ENCODE peak calls at places on chromosomes 12 and 14, in six cellular contexts. V, G, T, F, I and Y are unnamed samples.

GRCh38 chr14:23559010-23559920 is 3.2 kb downstream of the THTPA start:
- DNase-seq in V (peak), G (peak), T (no peak), F (peak), I (peak), Y (no peak)

GRCh38 chr12:104415308-104415980 is 41.3 kb upstream of the CHST11 start:
- DNase-seq in V (no peak), G (no peak), T (no peak), F (no peak), I (no peak), Y (no peak)

GRCh38 chr12:84920331-84920730 is 7.7 kb upstream of the SLC6A15 start:
- DNase-seq in V (no peak), G (no peak), T (peak), F (peak), I (no peak), Y (no peak)

GRCh38 chr14:106530423-106531107 is 1004.2 kb downstream of the TMEM121 start:
- DNase-seq in V (peak), G (peak), T (no peak), F (no peak), I (no peak), Y (no peak)

GRCh38 chr12:119544780-119545625 is 48.6 kb upstream of the TMEM233 start:
- DNase-seq in V (peak), G (peak), T (peak), F (peak), I (peak), Y (peak)

GRCh38 chr14:23555533-23555881 is 564 bp upstream of the THTPA start:
- DNase-seq in V (no peak), G (no peak), T (no peak), F (no peak), I (no peak), Y (no peak)

GRCh38 chr12:124542021-124542941 is 25.1 kb downstream of the NCOR2 start:
- DNase-seq in V (no peak), G (no peak), T (no peak), F (peak), I (no peak), Y (no peak)

GRCh38 chr12:108495054-108495453 is 20.0 kb upstream of the FICD start:
- DNase-seq in V (peak), G (peak), T (no peak), F (peak), I (no peak), Y (peak)

GRCh38 chr12:128853321-128854197 is at the start of gene GLT1D1:
- DNase-seq in V (no peak), G (no peak), T (no peak), F (no peak), I (peak), Y (no peak)

GRCh38 chr14:28375295-28375694 is 391.3 kb upstream of the FOXG1 start:
- DNase-seq in V (peak), G (no peak), T (peak), F (no peak), I (peak), Y (no peak)

GRCh38 chr12:92759634-92760268 is 57.0 kb downstream of the PLEKHG7 start:
- DNase-seq in V (no peak), G (no peak), T (peak), F (peak), I (peak), Y (peak)

GRCh38 chr12:133057446-133057845 is 20.1 kb downstream of the ZNF84 start:
- DNase-seq in V (no peak), G (no peak), T (peak), F (peak), I (no peak), Y (no peak)

GRCh38 chr14:95440951-95441350 is 75.5 kb downstream of the SYNE3 start:
- DNase-seq in V (no peak), G (no peak), T (no peak), F (peak), I (no peak), Y (no peak)

GRCh38 chr12:40691913-40692616 is at the start of gene CNTN1:
- DNase-seq in V (peak), G (no peak), T (peak), F (peak), I (peak), Y (peak)

GRCh38 chr12:66049538-66050282 is 80.8 kb downstream of the LLPH start:
- DNase-seq in V (no peak), G (peak), T (no peak), F (no peak), I (no peak), Y (no peak)

GRCh38 chr14:90453401-90453951 is 56.6 kb downstream of the CALM1 start:
- DNase-seq in V (no peak), G (no peak), T (peak), F (peak), I (peak), Y (no peak)

GRCh38 chr12:74963867-74964331 is 245.7 kb downstream of the KCNC2 start:
- DNase-seq in V (no peak), G (peak), T (no peak), F (no peak), I (peak), Y (no peak)

GRCh38 chr12:125192690-125193221 is 127.5 kb downstream of the AACS start:
- DNase-seq in V (no peak), G (no peak), T (no peak), F (no peak), I (no peak), Y (no peak)

GRCh38 chr12:6927999-6928702 is 392 bp downstream of the ATN1 start:
- DNase-seq in V (no peak), G (no peak), T (no peak), F (peak), I (peak), Y (no peak)

GRCh38 chr12:67019070-67019469 is 250.1 kb upstream of the CAND1 start:
- DNase-seq in V (no peak), G (no peak), T (peak), F (no peak), I (no peak), Y (no peak)

DNA sequence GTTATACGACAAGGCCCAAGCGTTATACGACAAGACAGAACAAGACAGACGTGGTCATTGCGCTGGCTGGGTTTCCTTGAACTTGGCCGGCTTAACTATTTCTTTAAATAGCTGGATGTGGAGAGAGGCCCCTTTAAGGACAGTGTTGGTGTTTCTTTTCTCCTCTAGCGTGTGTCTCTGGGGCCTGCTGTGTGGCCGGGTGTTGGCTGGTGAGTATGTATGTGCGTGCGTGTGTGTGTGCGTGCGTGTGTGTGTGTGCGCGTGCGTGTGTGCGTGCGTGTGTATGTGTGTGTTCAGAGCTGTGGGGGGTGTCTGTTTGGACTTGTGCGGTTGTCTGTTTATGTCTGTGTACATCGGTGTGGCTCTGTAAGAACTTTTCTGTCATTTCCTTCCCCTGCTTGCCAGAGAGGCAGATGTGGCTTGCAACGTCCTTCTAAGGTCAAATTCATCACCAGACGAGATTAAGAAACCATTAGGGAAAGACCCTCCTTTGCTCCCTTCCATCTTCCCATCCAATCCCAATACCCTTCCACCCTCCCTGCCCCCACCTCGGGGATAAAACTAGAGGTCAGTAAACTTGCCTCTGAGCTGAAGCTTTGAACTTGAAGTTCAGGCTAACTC is 78.6 kb upstream of the TBX3 start:
- DNase-seq in V (no peak), G (no peak), T (no peak), F (no peak), I (no peak), Y (no peak)
- TF ChIP-seq EZH2 in V (no peak), G (no peak), T (no peak), F (no peak), I (no peak), Y (no peak)

GRCh38 chr14:59819446-59820088 is 51.0 kb downstream of the RTN1 start:
- DNase-seq in V (no peak), G (no peak), T (no peak), F (no peak), I (no peak), Y (no peak)

GRCh38 chr14:59826150-59826549 is 44.4 kb downstream of the RTN1 start:
- DNase-seq in V (no peak), G (no peak), T (no peak), F (no peak), I (no peak), Y (no peak)

DNA sequence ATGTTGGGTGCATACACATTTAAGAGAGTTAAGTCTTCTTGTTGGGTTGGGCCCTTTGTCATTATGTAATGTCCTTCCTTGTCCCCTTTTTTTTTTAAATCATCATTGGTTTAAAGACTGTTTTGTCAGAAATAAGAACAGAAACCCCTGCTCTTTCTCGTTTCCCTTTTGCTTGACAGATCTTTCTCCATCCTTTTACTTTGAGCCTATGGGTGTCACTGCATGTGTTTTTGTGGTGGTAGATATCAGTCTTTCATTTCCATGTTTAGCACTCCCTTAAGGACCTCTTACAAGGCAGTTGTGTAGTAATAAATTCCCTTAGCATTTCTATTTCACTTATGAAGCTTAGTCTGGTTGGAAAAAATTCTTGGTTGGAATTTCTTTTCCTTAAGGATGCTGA is 47.4 kb downstream of the RTN1 start:
- DNase-seq in V (no peak), G (no peak), T (no peak), F (no peak), I (no peak), Y (no peak)
- TF ChIP-seq EZH2 in V (no peak), G (no peak), T (no peak), F (no peak), I (no peak), Y (no peak)

DNA sequence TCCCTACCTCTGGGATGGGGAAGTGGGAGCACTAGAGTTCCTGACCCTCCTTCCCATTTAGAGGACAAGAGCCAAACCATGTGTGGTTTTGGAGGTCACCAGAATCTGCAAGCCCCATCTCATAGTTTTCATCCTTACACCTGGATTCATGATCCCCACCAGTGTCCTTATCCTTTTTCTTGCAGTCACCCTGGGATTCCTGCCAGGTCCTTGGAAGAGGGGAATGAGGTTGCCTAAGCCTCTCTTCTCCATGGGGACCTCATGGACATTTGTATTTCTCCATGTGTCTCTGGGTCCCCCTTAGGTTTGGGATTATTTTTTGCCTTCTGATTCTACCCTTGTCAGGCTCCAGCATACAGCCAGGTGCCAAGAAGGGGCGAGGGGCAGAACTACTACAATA is 1.5 kb upstream of the WNT10B start:
- DNase-seq in V (no peak), G (no peak), T (no peak), F (no peak), I (no peak), Y (no peak)
- TF ChIP-seq EZH2 in V (no peak), G (no peak), T (no peak), F (no peak), I (no peak), Y (no peak)

GRCh38 chr12:53744730-53745129 is 7.0 kb downstream of the CISTR start:
- DNase-seq in V (no peak), G (no peak), T (no peak), F (no peak), I (no peak), Y (no peak)
- TF ChIP-seq EZH2 in V (no peak), G (no peak), T (no peak), F (no peak), I (no peak), Y (no peak)

DNA sequence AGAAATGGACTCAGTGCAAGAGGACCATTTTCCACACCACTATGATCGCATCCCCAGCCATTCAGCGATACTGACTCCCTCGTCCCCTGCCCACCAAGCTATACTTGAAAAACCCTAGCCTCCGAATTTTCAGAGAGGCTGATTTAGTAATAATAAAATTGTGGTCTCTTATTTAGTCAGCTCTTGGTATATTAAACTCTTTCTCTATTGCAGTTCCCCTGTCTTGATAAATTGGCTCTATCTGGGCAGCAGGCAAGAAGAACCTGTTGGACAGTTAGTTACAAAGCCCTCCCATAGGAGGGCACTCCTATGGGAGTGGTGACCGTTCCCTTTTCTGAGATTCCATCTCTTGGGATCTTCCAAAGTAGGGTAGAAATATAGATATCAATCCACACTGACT is 33.6 kb downstream of the NFKBIA start:
- DNase-seq in V (no peak), G (no peak), T (no peak), F (no peak), I (no peak), Y (no peak)
- TF ChIP-seq EZH2 in V (no peak), G (no peak), T (no peak), F (no peak), I (no peak), Y (no peak)

GRCh38 chr14:53964249-53964648 is 7.6 kb upstream of the BMP4 start:
- DNase-seq in V (no peak), G (no peak), T (peak), F (no peak), I (peak), Y (no peak)

GRCh38 chr14:53962954-53963490 is 6.4 kb upstream of the BMP4 start:
- DNase-seq in V (no peak), G (no peak), T (no peak), F (no peak), I (peak), Y (no peak)

GRCh38 chr14:53968756-53969155 is 12.1 kb upstream of the BMP4 start:
- DNase-seq in V (peak), G (no peak), T (no peak), F (no peak), I (no peak), Y (no peak)

GRCh38 chr14:53967606-53968005 is 11.0 kb upstream of the BMP4 start:
- DNase-seq in V (no peak), G (no peak), T (no peak), F (no peak), I (no peak), Y (no peak)

DNA sequence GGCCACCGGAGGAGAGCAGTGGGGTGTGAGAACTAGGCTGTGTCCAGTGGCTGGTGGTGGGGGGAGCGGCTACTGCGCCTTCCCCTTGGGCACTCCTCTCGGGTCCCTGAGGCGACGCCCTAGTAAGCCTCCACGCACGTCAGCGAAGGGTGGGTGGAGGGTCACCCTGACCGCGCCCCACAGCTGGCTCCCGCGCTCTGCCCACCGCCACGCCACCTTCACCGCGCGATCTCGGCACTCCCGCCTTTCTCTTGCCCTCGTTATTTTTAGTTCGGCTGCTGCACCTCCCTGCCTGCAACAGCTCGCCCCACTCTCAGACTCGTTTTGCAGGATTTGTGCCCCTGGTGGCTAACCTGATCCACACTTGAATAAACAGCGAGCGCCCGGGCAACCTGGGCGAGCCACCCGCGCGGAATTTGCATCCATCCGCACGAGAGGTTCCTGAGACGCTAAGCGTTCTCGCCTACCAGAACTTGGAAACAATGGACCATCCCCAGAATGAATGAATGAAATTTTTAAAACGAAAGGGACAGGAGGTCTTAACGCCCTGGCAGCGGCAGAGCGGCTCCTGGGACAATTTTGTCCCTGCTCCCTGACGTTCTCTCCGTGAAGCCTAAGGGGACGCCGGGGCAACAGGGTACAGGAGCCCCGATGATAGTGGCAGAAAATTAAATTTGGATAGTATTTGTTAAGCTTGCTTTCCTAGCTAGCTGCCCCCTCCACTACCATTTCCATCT is 7.0 kb upstream of the BMP4 start:
- DNase-seq in V (no peak), G (no peak), T (peak), F (no peak), I (peak), Y (no peak)
- TF ChIP-seq EZH2 in V (no peak), G (no peak), T (peak), F (no peak), I (no peak), Y (no peak)

GRCh38 chr12:5434647-5434968 is 2.7 kb downstream of the NTF3 start:
- DNase-seq in V (no peak), G (no peak), T (no peak), F (no peak), I (no peak), Y (no peak)

GRCh38 chr12:5435161-5435560 is 3.3 kb downstream of the NTF3 start:
- DNase-seq in V (no peak), G (no peak), T (no peak), F (no peak), I (no peak), Y (no peak)

GRCh38 chr12:5432011-5432400 is at the start of gene NTF3:
- DNase-seq in V (no peak), G (no peak), T (peak), F (peak), I (peak), Y (no peak)

GRCh38 chr12:5433840-5434646 is 2.1 kb downstream of the NTF3 start:
- DNase-seq in V (no peak), G (no peak), T (no peak), F (no peak), I (no peak), Y (no peak)

GRCh38 chr12:5433081-5433839 is 1.4 kb downstream of the NTF3 start:
- DNase-seq in V (no peak), G (no peak), T (no peak), F (peak), I (peak), Y (no peak)
- TF ChIP-seq EZH2 in V (no peak), G (no peak), T (peak), F (peak), I (no peak), Y (no peak)

GRCh38 chr12:130160306-130160705 is 2.0 kb upstream of the FZD10 start:
- DNase-seq in V (no peak), G (no peak), T (no peak), F (no peak), I (no peak), Y (no peak)

GRCh38 chr12:130162267-130162666 is at the start of gene FZD10:
- DNase-seq in V (no peak), G (no peak), T (no peak), F (peak), I (peak), Y (no peak)

GRCh38 chr12:130161261-130162231 is 718 bp upstream of the FZD10 start:
- DNase-seq in V (no peak), G (no peak), T (peak), F (peak), I (peak), Y (no peak)

GRCh38 chr12:130158775-130159100 is 3.5 kb upstream of the FZD10 start:
- DNase-seq in V (no peak), G (no peak), T (no peak), F (no peak), I (no peak), Y (no peak)

GRCh38 chr12:130160711-130161231 is 1.5 kb upstream of the FZD10 start:
- DNase-seq in V (no peak), G (no peak), T (no peak), F (no peak), I (no peak), Y (no peak)
- TF ChIP-seq EZH2 in V (no peak), G (no peak), T (peak), F (no peak), I (peak), Y (no peak)

GRCh38 chr14:51165415-51165814 is 70.5 kb upstream of the TRIM9 start:
- DNase-seq in V (no peak), G (no peak), T (peak), F (peak), I (no peak), Y (no peak)
- TF ChIP-seq EZH2 in V (no peak), G (no peak), T (no peak), F (no peak), I (no peak), Y (no peak)

GRCh38 chr12:54191550-54192022 is 2.8 kb upstream of the SMUG1 start:
- DNase-seq in V (peak), G (peak), T (peak), F (peak), I (peak), Y (peak)
- TF ChIP-seq EZH2 in V (no peak), G (no peak), T (no peak), F (no peak), I (no peak), Y (no peak)